ENCODE peak calls at places on chromosome X, in six cellular contexts. V is foreskin keratinocyte, U is mucosa of descending colon, E is GM13976, R is BJ, Y is astrocyte. M is an unnamed sample.

GRCh38 chrX:23766650-23767551 is 16.1 kb upstream of the SAT1 start:
- DNase-seq in Y (no peak), R (no peak), E (no peak), V (no peak), U (no peak), M (no peak)

GRCh38 chrX:91434351-91435168 is at the start of gene PABPC5:
- DNase-seq in U (peak), V (no peak), E (no peak), R (peak), Y (peak), M (no peak)

GRCh38 chrX:107135076-107135964 is 16.7 kb upstream of the RBM41 start:
- DNase-seq in Y (peak), U (no peak), E (no peak), V (peak), R (no peak), M (no peak)

GRCh38 chrX:9293051-9293496 is 171.8 kb upstream of the TBL1X start:
- DNase-seq in Y (no peak), E (no peak), R (no peak), U (no peak), V (no peak), M (no peak)

GRCh38 chrX:40097492-40098263 is at the start of gene BCOR:
- DNase-seq in V (no peak), U (peak), R (no peak), Y (no peak), E (peak), M (peak)

GRCh38 chrX:16320765-16321355 is 153.6 kb downstream of the MAGEB17 start:
- DNase-seq in U (no peak), Y (peak), E (no peak), R (no peak), V (peak), M (no peak)

GRCh38 chrX:96703379-96703778 is 18.7 kb downstream of the DIAPH2 start:
- DNase-seq in V (no peak), E (no peak), Y (no peak), R (no peak), U (no peak), M (no peak)

GRCh38 chrX:152428089-152428488 is 23.0 kb downstream of the GABRA3 start:
- DNase-seq in E (no peak), V (peak), U (no peak), R (no peak), Y (peak), M (no peak)

GRCh38 chrX:103362504-103362903 is 6.2 kb downstream of the TCEAL9 start:
- DNase-seq in V (no peak), E (no peak), U (no peak), R (no peak), Y (peak), M (no peak)

GRCh38 chrX:151703487-151703886 is 8.2 kb downstream of the PRRG3 start:
- DNase-seq in U (no peak), R (no peak), E (no peak), Y (peak), V (no peak), M (no peak)

GRCh38 chrX:55007633-55008032 is 7.5 kb downstream of the APEX2 start:
- DNase-seq in R (no peak), E (no peak), U (peak), V (peak), Y (peak), M (no peak)

GRCh38 chrX:43808231-43808630 is 74.0 kb downstream of the MAOB start:
- DNase-seq in U (no peak), Y (no peak), E (no peak), R (no peak), V (no peak), M (no peak)

GRCh38 chrX:17405225-17405969 is 30.4 kb downstream of the NHS start:
- DNase-seq in V (peak), U (no peak), E (no peak), Y (peak), R (no peak), M (no peak)

GRCh38 chrX:38803609-38804480 is 2.6 kb downstream of the MID1IP1 start:
- DNase-seq in E (peak), V (peak), Y (peak), U (peak), R (no peak), M (peak)

GRCh38 chrX:132716006-132716405 is 227.2 kb upstream of the MBNL3 start:
- DNase-seq in R (no peak), Y (no peak), V (no peak), U (no peak), E (no peak), M (no peak)

GRCh38 chrX:134431894-134432293 is 28.1 kb upstream of the HPRT1 start:
- DNase-seq in V (peak), R (no peak), E (no peak), Y (peak), U (no peak), M (no peak)

GRCh38 chrX:45794995-45795337 is 594.3 kb upstream of the DIPK2B start:
- DNase-seq in E (no peak), V (no peak), U (no peak), R (no peak), Y (no peak), M (no peak)

GRCh38 chrX:26562156-26562555 is 346.2 kb downstream of the MAGEB5 start:
- DNase-seq in R (no peak), E (no peak), U (no peak), Y (no peak), V (no peak), M (no peak)

GRCh38 chrX:40090050-40090804 is 7.5 kb downstream of the BCOR start:
- DNase-seq in V (no peak), Y (no peak), U (peak), R (no peak), E (no peak), M (peak)

GRCh38 chrX:48695925-48696300 is 621 bp upstream of the SUV39H1 start:
- DNase-seq in E (no peak), V (no peak), R (no peak), Y (no peak), U (no peak), M (peak)

GRCh38 chrX:68847172-68847571 is 18.4 kb downstream of the EFNB1 start:
- DNase-seq in Y (no peak), R (no peak), U (peak), V (no peak), E (no peak), M (no peak)

GRCh38 chrX:49103637-49104036 is 19.9 kb downstream of the GPKOW start:
- DNase-seq in V (no peak), Y (no peak), U (no peak), R (no peak), E (no peak), M (no peak)

GRCh38 chrX:1397001-1397400 is 5.1 kb upstream of the SLC25A6 start:
- DNase-seq in Y (no peak), V (no peak), R (no peak), E (no peak), U (peak), M (no peak)

GRCh38 chrX:55161581-55161980 is 58.6 kb upstream of the PAGE5 start:
- DNase-seq in R (no peak), V (peak), E (no peak), Y (no peak), U (no peak), M (peak)

GRCh38 chrX:150828785-150829184 is 69.7 kb downstream of the CD99L2 start:
- DNase-seq in R (no peak), E (no peak), U (no peak), V (no peak), Y (no peak), M (no peak)

GRCh38 chrX:323721-324628 is 5.4 kb upstream of the GTPBP6 start:
- DNase-seq in R (no peak), U (peak), V (peak), E (no peak), Y (peak), M (no peak)

GRCh38 chrX:55867254-55867653 is 149.7 kb downstream of the RRAGB start:
- DNase-seq in Y (peak), V (peak), R (no peak), E (peak), U (no peak), M (peak)

GRCh38 chrX:13805241-13805640 is 11.7 kb downstream of the GPM6B start:
- DNase-seq in V (no peak), U (no peak), E (peak), Y (no peak), R (no peak), M (no peak)

M was measured in T47D.